ENCODE peak calls at places on chromosomes 5 and 9, in eight cellular contexts. One of them, this sample, is unnamed. For H3K36me3, the result is how much of the 10 kb centered on the place peaks cover.

GRCh38 chr5:19564036-19564435 is 424.0 kb downstream of the CDH18 start:
- DNase-seq in uterus: no peak
- DNase-seq in pancreas: no peak
- DNase-seq in lower lobe of right lung: no peak
- DNase-seq in heart left ventricle: no peak
- DNase-seq in heart right ventricle: no peak
- DNase-seq in Peyer's patch: no peak
- DNase-seq in tibial artery: no peak
- DNase-seq in this sample: no peak

GRCh38 chr9:76542360-76542759 is 83.4 kb downstream of the GCNT1 start:
- DNase-seq in uterus: no peak
- DNase-seq in heart left ventricle: no peak
- DNase-seq in heart right ventricle: no peak
- DNase-seq in lower lobe of right lung: no peak
- DNase-seq in tibial artery: no peak
- DNase-seq in pancreas: no peak
- DNase-seq in Peyer's patch: no peak
- DNase-seq in this sample: no peak

GRCh38 chr5:181170237-181170830 is 22.9 kb downstream of the OR2V2 start:
- DNase-seq in lower lobe of right lung: no peak
- DNase-seq in uterus: no peak
- DNase-seq in heart left ventricle: no peak
- DNase-seq in heart right ventricle: no peak
- DNase-seq in Peyer's patch: no peak
- DNase-seq in tibial artery: no peak
- DNase-seq in pancreas: no peak
- DNase-seq in this sample: no peak

GRCh38 chr5:55634204-55634785 is 77.8 kb downstream of the SLC38A9 start:
- DNase-seq in Peyer's patch: no peak
- DNase-seq in heart right ventricle: peak
- DNase-seq in tibial artery: peak
- DNase-seq in heart left ventricle: peak
- DNase-seq in uterus: no peak
- DNase-seq in pancreas: no peak
- DNase-seq in lower lobe of right lung: no peak
- DNase-seq in this sample: no peak

GRCh38 chr9:126499911-126500599 is 113.7 kb upstream of the LMX1B start:
- DNase-seq in heart left ventricle: no peak
- DNase-seq in pancreas: no peak
- DNase-seq in tibial artery: no peak
- DNase-seq in lower lobe of right lung: peak
- DNase-seq in uterus: no peak
- DNase-seq in Peyer's patch: no peak
- DNase-seq in heart right ventricle: no peak
- DNase-seq in this sample: no peak

GRCh38 chr9:132008184-132008781 is 71.4 kb downstream of the MED27 start:
- DNase-seq in Peyer's patch: no peak
- DNase-seq in pancreas: no peak
- DNase-seq in lower lobe of right lung: no peak
- DNase-seq in uterus: no peak
- DNase-seq in tibial artery: no peak
- DNase-seq in heart left ventricle: no peak
- DNase-seq in heart right ventricle: no peak
- DNase-seq in this sample: no peak

GRCh38 chr9:130483281-130483949 is 38.7 kb downstream of the ASS1 start:
- DNase-seq in heart left ventricle: no peak
- DNase-seq in heart right ventricle: no peak
- DNase-seq in lower lobe of right lung: no peak
- DNase-seq in pancreas: no peak
- DNase-seq in tibial artery: no peak
- DNase-seq in Peyer's patch: no peak
- DNase-seq in uterus: no peak
- DNase-seq in this sample: no peak

GRCh38 chr5:108681079-108681921 is 66.4 kb upstream of the FER start:
- DNase-seq in uterus: no peak
- DNase-seq in Peyer's patch: no peak
- DNase-seq in tibial artery: no peak
- DNase-seq in pancreas: peak
- DNase-seq in heart left ventricle: peak
- DNase-seq in heart right ventricle: peak
- DNase-seq in lower lobe of right lung: no peak
- DNase-seq in this sample: no peak

GRCh38 chr9:109903515-109904138 is 123.6 kb downstream of the PALM2AKAP2 start:
- DNase-seq in tibial artery: peak
- DNase-seq in lower lobe of right lung: no peak
- DNase-seq in heart left ventricle: peak
- DNase-seq in heart right ventricle: peak
- DNase-seq in Peyer's patch: peak
- DNase-seq in pancreas: peak
- DNase-seq in uterus: peak
- DNase-seq in this sample: no peak

GRCh38 chr5:14160116-14160515 is 17.0 kb downstream of the TRIO start:
- DNase-seq in pancreas: no peak
- DNase-seq in heart left ventricle: no peak
- DNase-seq in heart right ventricle: no peak
- DNase-seq in Peyer's patch: no peak
- DNase-seq in uterus: no peak
- DNase-seq in lower lobe of right lung: no peak
- DNase-seq in tibial artery: no peak
- DNase-seq in this sample: no peak

GRCh38 chr5:56512314-56512996 is 279.3 kb upstream of the ANKRD55 start:
- DNase-seq in heart left ventricle: peak
- DNase-seq in heart right ventricle: peak
- DNase-seq in Peyer's patch: no peak
- DNase-seq in tibial artery: peak
- DNase-seq in pancreas: no peak
- DNase-seq in lower lobe of right lung: no peak
- DNase-seq in uterus: no peak
- DNase-seq in this sample: no peak

GRCh38 chr9:107484117-107484723 is 5.3 kb downstream of the KLF4 start:
- DNase-seq in lower lobe of right lung: no peak
- DNase-seq in Peyer's patch: no peak
- DNase-seq in heart right ventricle: peak
- DNase-seq in uterus: no peak
- DNase-seq in tibial artery: peak
- DNase-seq in pancreas: no peak
- DNase-seq in heart left ventricle: peak
- DNase-seq in this sample: no peak

GRCh38 chr5:148469446-148470062 is 85.8 kb downstream of the FBXO38 start:
- DNase-seq in lower lobe of right lung: no peak
- DNase-seq in tibial artery: peak
- DNase-seq in Peyer's patch: no peak
- DNase-seq in heart right ventricle: peak
- DNase-seq in heart left ventricle: peak
- DNase-seq in uterus: no peak
- DNase-seq in pancreas: peak
- DNase-seq in this sample: no peak

GRCh38 chr9:111903996-111904395 is 7.4 kb downstream of the UGCG start:
- DNase-seq in uterus: no peak
- DNase-seq in heart right ventricle: no peak
- DNase-seq in lower lobe of right lung: no peak
- DNase-seq in tibial artery: no peak
- DNase-seq in Peyer's patch: no peak
- DNase-seq in pancreas: no peak
- DNase-seq in heart left ventricle: no peak
- DNase-seq in this sample: no peak

GRCh38 chr5:669842-670395 is 23.2 kb downstream of the TPPP start:
- DNase-seq in pancreas: no peak
- DNase-seq in uterus: no peak
- DNase-seq in heart left ventricle: peak
- DNase-seq in heart right ventricle: no peak
- DNase-seq in tibial artery: no peak
- DNase-seq in lower lobe of right lung: peak
- DNase-seq in Peyer's patch: no peak
- DNase-seq in this sample: peak

GRCh38 chr5:98763001-98763630 is 10.3 kb upstream of the RGMB start:
- DNase-seq in lower lobe of right lung: no peak
- DNase-seq in pancreas: no peak
- DNase-seq in heart left ventricle: no peak
- DNase-seq in heart right ventricle: no peak
- DNase-seq in uterus: no peak
- DNase-seq in tibial artery: no peak
- DNase-seq in Peyer's patch: no peak
- DNase-seq in this sample: no peak

GRCh38 chr9:18887546-18887945 is 145.5 kb downstream of the SAXO1 start:
- DNase-seq in lower lobe of right lung: no peak
- DNase-seq in heart left ventricle: no peak
- DNase-seq in Peyer's patch: no peak
- DNase-seq in pancreas: no peak
- DNase-seq in heart right ventricle: no peak
- DNase-seq in tibial artery: no peak
- DNase-seq in uterus: no peak
- DNase-seq in this sample: no peak

GRCh38 chr5:87004101-87004500 is 263.6 kb upstream of the RASA1 start:
- DNase-seq in Peyer's patch: no peak
- DNase-seq in heart right ventricle: no peak
- DNase-seq in lower lobe of right lung: no peak
- DNase-seq in heart left ventricle: no peak
- DNase-seq in pancreas: no peak
- DNase-seq in uterus: no peak
- DNase-seq in tibial artery: no peak
- DNase-seq in this sample: no peak

GRCh38 chr5:159095218-159095617 is 4.5 kb downstream of the EBF1 start:
- DNase-seq in uterus: peak
- DNase-seq in Peyer's patch: no peak
- DNase-seq in pancreas: no peak
- DNase-seq in heart right ventricle: no peak
- DNase-seq in heart left ventricle: peak
- DNase-seq in lower lobe of right lung: no peak
- DNase-seq in tibial artery: no peak
- DNase-seq in this sample: no peak

GRCh38 chr5:159096555-159097460 is 2.9 kb downstream of the EBF1 start:
- DNase-seq in uterus: peak
- DNase-seq in heart right ventricle: no peak
- DNase-seq in pancreas: no peak
- DNase-seq in heart left ventricle: peak
- DNase-seq in lower lobe of right lung: no peak
- DNase-seq in Peyer's patch: no peak
- DNase-seq in tibial artery: no peak
- DNase-seq in this sample: no peak

GRCh38 chr5:159095882-159096554 is 3.7 kb downstream of the EBF1 start:
- DNase-seq in heart right ventricle: no peak
- DNase-seq in heart left ventricle: no peak
- DNase-seq in uterus: no peak
- DNase-seq in lower lobe of right lung: no peak
- DNase-seq in tibial artery: no peak
- DNase-seq in Peyer's patch: no peak
- DNase-seq in pancreas: no peak
- DNase-seq in this sample: no peak

GRCh38 chr5:159092288-159092687 is 7.4 kb downstream of the EBF1 start:
- DNase-seq in tibial artery: no peak
- DNase-seq in heart right ventricle: no peak
- DNase-seq in pancreas: no peak
- DNase-seq in lower lobe of right lung: no peak
- DNase-seq in uterus: no peak
- DNase-seq in Peyer's patch: no peak
- DNase-seq in heart left ventricle: no peak
- DNase-seq in this sample: no peak

GRCh38 chr5:159094745-159095144 is 5.0 kb downstream of the EBF1 start:
- DNase-seq in heart left ventricle: peak
- DNase-seq in lower lobe of right lung: peak
- DNase-seq in tibial artery: peak
- DNase-seq in pancreas: no peak
- DNase-seq in uterus: peak
- DNase-seq in heart right ventricle: peak
- DNase-seq in Peyer's patch: peak
- DNase-seq in this sample: no peak
- H3K36me3 ChIP-seq in heart left ventricle: under half
- H3K36me3 ChIP-seq in lower lobe of right lung: under half
- H3K36me3 ChIP-seq in tibial artery: under half
- H3K36me3 ChIP-seq in pancreas: under half
- H3K36me3 ChIP-seq in uterus: under half
- H3K36me3 ChIP-seq in heart right ventricle: under half
- H3K36me3 ChIP-seq in Peyer's patch: under half
- H3K36me3 ChIP-seq in this sample: under half

DNA sequence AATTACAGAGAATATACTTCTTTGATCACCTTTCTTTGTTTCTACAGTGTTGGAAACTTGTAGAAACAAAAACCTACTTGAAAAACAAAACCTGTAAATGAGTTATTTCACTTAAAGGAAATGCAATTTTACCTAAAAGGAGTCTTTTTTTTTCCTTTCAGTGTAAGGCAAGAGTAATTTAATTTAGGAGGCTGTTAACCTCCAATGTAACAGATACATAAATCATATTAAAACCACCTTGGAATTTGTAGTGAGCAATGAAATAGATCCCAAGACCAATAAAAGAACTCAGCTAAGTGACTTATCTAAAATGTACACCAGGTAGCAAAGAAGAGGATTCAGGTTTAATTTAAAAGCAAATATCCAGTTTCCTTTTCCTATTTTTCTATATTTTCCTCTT is 524.8 kb downstream of the CSNK1G3 start:
- DNase-seq in uterus: no peak
- DNase-seq in heart left ventricle: no peak
- DNase-seq in pancreas: no peak
- DNase-seq in tibial artery: no peak
- DNase-seq in Peyer's patch: no peak
- DNase-seq in lower lobe of right lung: no peak
- DNase-seq in heart right ventricle: no peak
- DNase-seq in this sample: no peak
- TF ChIP-seq CTCF in uterus: no peak
- TF ChIP-seq CTCF in heart left ventricle: no peak
- TF ChIP-seq CTCF in pancreas: no peak
- TF ChIP-seq CTCF in tibial artery: no peak
- TF ChIP-seq CTCF in Peyer's patch: no peak
- TF ChIP-seq CTCF in lower lobe of right lung: no peak
- TF ChIP-seq CTCF in heart right ventricle: no peak
- TF ChIP-seq CTCF in this sample: no peak

GRCh38 chr9:123085916-123086315 is 52.4 kb downstream of the GPR21 start:
- DNase-seq in lower lobe of right lung: no peak
- DNase-seq in heart right ventricle: no peak
- DNase-seq in tibial artery: no peak
- DNase-seq in uterus: no peak
- DNase-seq in Peyer's patch: no peak
- DNase-seq in pancreas: no peak
- DNase-seq in heart left ventricle: no peak
- DNase-seq in this sample: no peak
- H3K36me3 ChIP-seq in lower lobe of right lung: half or more
- H3K36me3 ChIP-seq in heart right ventricle: half or more
- H3K36me3 ChIP-seq in tibial artery: half or more
- H3K36me3 ChIP-seq in uterus: under half
- H3K36me3 ChIP-seq in Peyer's patch: under half
- H3K36me3 ChIP-seq in pancreas: under half
- H3K36me3 ChIP-seq in heart left ventricle: half or more
- H3K36me3 ChIP-seq in this sample: half or more

DNA sequence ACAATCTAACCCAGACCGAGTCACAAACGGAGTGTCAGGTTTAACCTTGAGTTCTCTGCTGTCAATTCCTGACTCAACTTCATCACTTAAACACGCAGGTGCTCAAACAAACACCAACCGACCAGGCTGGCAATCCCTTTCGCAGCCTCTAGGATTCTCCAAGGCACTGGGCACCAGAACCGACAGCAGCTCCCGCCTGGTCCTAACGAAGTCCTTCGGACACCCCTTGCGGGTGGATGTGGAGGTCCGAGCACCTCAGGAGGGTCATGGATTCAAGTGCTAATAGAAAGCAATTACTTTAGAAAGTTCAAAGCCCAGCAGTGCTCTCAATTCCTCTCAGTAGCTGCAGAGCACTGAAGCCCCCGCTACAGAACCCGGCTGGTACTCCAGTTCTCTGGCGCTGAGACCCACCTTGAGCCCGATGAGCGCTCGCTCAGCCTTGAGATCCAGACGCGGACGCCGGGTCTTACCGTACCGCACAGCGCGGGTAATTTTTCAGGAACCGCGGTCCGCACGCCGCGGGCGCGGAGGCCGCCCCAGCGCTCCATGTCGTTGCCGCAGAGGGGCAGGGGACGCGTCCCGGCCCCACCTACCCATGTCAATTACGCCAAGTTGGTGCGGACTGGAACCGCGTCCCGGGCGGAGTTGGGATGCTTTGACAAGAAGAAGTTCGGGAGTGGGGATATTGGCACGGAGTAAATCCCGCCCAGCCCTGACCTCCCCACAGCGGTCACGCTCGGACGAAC is 672 bp downstream of the MARCHF3 start:
- DNase-seq in Peyer's patch: peak
- DNase-seq in pancreas: peak
- DNase-seq in heart left ventricle: peak
- DNase-seq in tibial artery: peak
- DNase-seq in lower lobe of right lung: peak
- DNase-seq in uterus: peak
- DNase-seq in heart right ventricle: peak
- DNase-seq in this sample: peak
- TF ChIP-seq CTCF in Peyer's patch: peak
- TF ChIP-seq CTCF in pancreas: peak
- TF ChIP-seq CTCF in heart left ventricle: no peak
- TF ChIP-seq CTCF in tibial artery: peak
- TF ChIP-seq CTCF in lower lobe of right lung: peak
- TF ChIP-seq CTCF in uterus: peak
- TF ChIP-seq CTCF in heart right ventricle: peak
- TF ChIP-seq CTCF in this sample: peak

This sample was measured in left lung.